ENCODE peak calls at places on chromosomes 3 and 15, in seven cellular contexts. Q is activated naive CD8-positive, alpha-beta T cell treated with anti-CD3 and anti-CD28 coated beads, Interleukin-2, amount 50 U/mL, for 16 hours; Z is putamen; X is stimulated activated CD8-positive, alpha-beta memory T cell treated with anti-CD3 and anti-CD28 coated beads, Interleukin-4, amount 100 ng/mL, for 24 hours; R is A549; G is HS-5; P is AG04450. L is an unnamed sample.

GRCh38 chr3:67109651-67110204 is 111.6 kb downstream of the KBTBD8 start:
- DNase-seq in X (no peak), Q (no peak), P (peak; percentile 55), R (peak; percentile 42), G (peak; percentile 62), Z (peak; percentile 24), L (peak; percentile 42)

GRCh38 chr3:150286390-150287147 is 121.5 kb upstream of the TSC22D2 start:
- DNase-seq in P (no peak), Q (no peak), Z (peak; percentile 2), G (peak; percentile 16), X (no peak), R (peak; percentile 75), L (peak; percentile 11)

GRCh38 chr15:64001148-64001547 is 45.1 kb downstream of the DAPK2 start:
- DNase-seq in G (no peak), R (no peak), Z (no peak), P (no peak), X (no peak), Q (no peak), L (no peak)

GRCh38 chr3:50671331-50671730 is 3.4 kb upstream of the DOCK3 start:
- DNase-seq in R (peak; percentile 68), Q (no peak), P (peak; percentile 20), Z (no peak), X (no peak), G (peak; percentile 19), L (peak; percentile 50)

GRCh38 chr15:75843618-75844610 is 667 bp downstream of the UBE2Q2 start:
- DNase-seq in P (no peak), R (peak; percentile 70), X (peak; percentile 17), Z (peak; percentile 43), Q (peak; percentile 5), G (peak; percentile 15), L (peak; percentile 48)

GRCh38 chr15:68691667-68692066 is 112.9 kb downstream of the CORO2B start:
- DNase-seq in G (no peak), Q (no peak), R (no peak), Z (no peak), X (no peak), P (no peak), L (no peak)

GRCh38 chr15:53209396-53210042 is 419.4 kb upstream of the ONECUT1 start:
- DNase-seq in G (no peak), Q (no peak), P (no peak), Z (no peak), R (no peak), X (no peak), L (no peak)

GRCh38 chr15:48945386-48945785 is 18.3 kb downstream of the SHC4 start:
- DNase-seq in R (no peak), Q (no peak), Z (no peak), P (no peak), G (no peak), X (no peak), L (no peak)

GRCh38 chr15:41851755-41852370 is 13.2 kb downstream of the PLA2G4B start:
- DNase-seq in P (no peak), X (no peak), G (no peak), R (no peak), Q (no peak), Z (no peak), L (no peak)

GRCh38 chr15:100784493-100785180 is 95.0 kb upstream of the ALDH1A3 start:
- DNase-seq in Z (no peak), G (no peak), R (no peak), X (no peak), P (no peak), Q (no peak), L (no peak)

GRCh38 chr15:48631191-48631770 is 14.2 kb downstream of the FBN1 start:
- DNase-seq in G (no peak), P (no peak), X (no peak), Q (no peak), Z (no peak), R (no peak), L (peak; percentile 68)

GRCh38 chr15:55218068-55218467 is 21.3 kb upstream of the RSL24D1 start:
- DNase-seq in X (no peak), Z (no peak), R (no peak), G (no peak), Q (no peak), P (no peak), L (peak; percentile 19)

GRCh38 chr15:76310470-76311070 is 699 bp downstream of the ETFA start:
- DNase-seq in P (no peak), R (no peak), G (no peak), Q (no peak), Z (no peak), X (no peak), L (peak; percentile 9)

L was measured in pons.